ENCODE peak calls at places on chromosomes 5 and 9, in seven cellular contexts. V is central memory CD4-positive, alpha-beta T cell; U is COR-L47; K is tibial artery; P is fibroblast of lung; Y is pancreas; E is activated CD8-positive, alpha-beta T cell treated with anti-CD3 and anti-CD28 coated beads, Interleukin-2, amount 10 ng/mL, durations not matched to agents 7 days and 5 days. M is an unnamed sample.

GRCh38 chr9:91245432-91246313 is 116.0 kb downstream of the AUH start:
- DNase-seq in V (no peak), U (peak), K (no peak), P (peak), Y (no peak), E (no peak), M (peak)

GRCh38 chr5:77560677-77561263 is 68.7 kb upstream of the WDR41 start:
- DNase-seq in V (no peak), U (peak), K (no peak), P (peak), Y (no peak), E (no peak), M (no peak)

GRCh38 chr9:35852876-35853865 is 17.0 kb downstream of the OR13J1 start:
- DNase-seq in V (no peak), U (no peak), K (no peak), P (no peak), Y (no peak), E (no peak), M (no peak)

GRCh38 chr9:95989304-95989703 is 113.8 kb downstream of the ERCC6L2 start:
- DNase-seq in V (no peak), U (no peak), K (no peak), P (peak), Y (no peak), E (no peak), M (no peak)

GRCh38 chr5:73448072-73448432 is 525 bp downstream of the FOXD1 start:
- DNase-seq in V (no peak), U (peak), K (no peak), P (no peak), Y (no peak), E (no peak), M (no peak)

GRCh38 chr9:124500796-124501611 is 6.2 kb downstream of the NR5A1 start:
- DNase-seq in V (no peak), U (no peak), K (no peak), P (no peak), Y (no peak), E (no peak), M (no peak)

GRCh38 chr9:22383720-22384119 is 62.9 kb upstream of the DMRTA1 start:
- DNase-seq in V (no peak), U (no peak), K (no peak), P (no peak), Y (no peak), E (no peak), M (no peak)

GRCh38 chr9:127877566-127877998 is at the start of gene AK1:
- DNase-seq in V (no peak), U (peak), K (peak), P (peak), Y (peak), E (no peak), M (no peak)

GRCh38 chr5:179120421-179120861 is 60.3 kb downstream of the ZNF354C start:
- DNase-seq in V (no peak), U (no peak), K (no peak), P (no peak), Y (no peak), E (no peak), M (no peak)

GRCh38 chr5:180806351-180807011 is 3.9 kb upstream of the MGAT1 start:
- DNase-seq in V (no peak), U (no peak), K (peak), P (no peak), Y (peak), E (no peak), M (no peak)

GRCh38 chr9:88478236-88478635 is 56.7 kb upstream of the NXNL2 start:
- DNase-seq in V (no peak), U (no peak), K (no peak), P (peak), Y (no peak), E (no peak), M (no peak)